ENCODE peak calls at places on chromosomes 4 and X, in ten cellular contexts. Y, G, B, P, D, S, V, M, U and Z are unnamed samples. For H3K36me3, the result is how much of the 10 kb centered on the place peaks cover.

GRCh38 chr4:84706286-84706685 is 123.4 kb downstream of the CDS1 start:
- DNase-seq in Y (no peak), G (no peak), B (no peak), P (no peak), D (no peak), S (no peak), V (no peak), M (no peak), U (no peak), Z (no peak)

GRCh38 chr4:24179201-24179840 is 289.5 kb upstream of the PPARGC1A start:
- DNase-seq in Y (no peak), G (no peak), B (no peak), P (no peak), D (no peak), S (no peak), V (no peak), M (no peak), U (no peak), Z (no peak)

GRCh38 chr4:107658400-107659326 is 61.4 kb downstream of the PAPSS1 start:
- DNase-seq in Y (no peak), G (no peak), B (no peak), P (no peak), D (no peak), S (no peak), V (no peak), M (no peak), U (no peak), Z (no peak)

GRCh38 chr4:139689093-139689722 is 23.6 kb downstream of the MGST2 start:
- DNase-seq in Y (no peak), G (no peak), B (no peak), P (no peak), D (peak), S (no peak), V (no peak), M (no peak), U (no peak), Z (no peak)

GRCh38 chr4:836781-837301 is 10.9 kb upstream of the CPLX1 start:
- DNase-seq in Y (no peak), G (peak), B (no peak), P (no peak), D (peak), S (no peak), V (no peak), M (no peak), U (no peak), Z (no peak)

GRCh38 chr4:177001271-177002175 is 208.8 kb upstream of the VEGFC start:
- DNase-seq in Y (no peak), G (no peak), B (no peak), P (no peak), D (no peak), S (no peak), V (no peak), M (no peak), U (no peak), Z (peak)

GRCh38 chr4:58940167-58940566 is 1830.0 kb upstream of the IGFBP7 start:
- DNase-seq in Y (no peak), G (no peak), B (no peak), P (no peak), D (no peak), S (no peak), V (no peak), M (no peak), U (no peak), Z (no peak)

GRCh38 chr4:83282049-83282535 is 2.5 kb downstream of the COQ2 start:
- DNase-seq in Y (no peak), G (no peak), B (peak), P (no peak), D (no peak), S (peak), V (no peak), M (peak), U (no peak), Z (peak)

GRCh38 chrX:136497556-136498048 is at the start of gene HTATSF1:
- DNase-seq in Y (no peak), G (peak), B (no peak), P (no peak), D (peak), S (no peak), V (no peak), M (peak), U (peak), Z (no peak)

GRCh38 chr4:26083987-26084386 is 170.0 kb downstream of the SMIM20 start:
- DNase-seq in Y (no peak), G (no peak), B (no peak), P (no peak), D (no peak), S (no peak), V (peak), M (no peak), U (no peak), Z (peak)

GRCh38 chr4:168845897-168846296 is 164.2 kb downstream of the CBR4 start:
- DNase-seq in Y (no peak), G (no peak), B (no peak), P (no peak), D (no peak), S (no peak), V (no peak), M (no peak), U (no peak), Z (no peak)

GRCh38 chr4:98522603-98523395 is 135.6 kb downstream of the TSPAN5 start:
- DNase-seq in Y (no peak), G (no peak), B (no peak), P (no peak), D (no peak), S (no peak), V (no peak), M (no peak), U (no peak), Z (peak)

GRCh38 chr4:152045781-152046571 is 285.2 kb upstream of the GATB start:
- DNase-seq in Y (peak), G (peak), B (peak), P (no peak), D (no peak), S (peak), V (no peak), M (peak), U (peak), Z (no peak)

GRCh38 chr4:44725166-44725565 is 1.2 kb downstream of the GNPDA2 start:
- DNase-seq in Y (no peak), G (no peak), B (no peak), P (no peak), D (no peak), S (no peak), V (no peak), M (no peak), U (no peak), Z (no peak)

GRCh38 chr4:156754832-156755570 is 216.6 kb downstream of the PDGFC start:
- DNase-seq in Y (no peak), G (no peak), B (no peak), P (no peak), D (no peak), S (no peak), V (no peak), M (no peak), U (no peak), Z (no peak)

GRCh38 chrX:49116076-49116475 is 7.5 kb downstream of the GPKOW start:
- DNase-seq in Y (no peak), G (no peak), B (no peak), P (no peak), D (no peak), S (no peak), V (no peak), M (no peak), U (no peak), Z (no peak)

GRCh38 chr4:121209171-121209570 is 45.0 kb upstream of the TNIP3 start:
- DNase-seq in Y (no peak), G (no peak), B (no peak), P (no peak), D (no peak), S (no peak), V (no peak), M (no peak), U (no peak), Z (no peak)

GRCh38 chr4:173317003-173317402 is 17.2 kb downstream of the HMGB2 start:
- DNase-seq in Y (no peak), G (no peak), B (peak), P (no peak), D (no peak), S (no peak), V (no peak), M (peak), U (no peak), Z (no peak)

GRCh38 chr4:117455088-117455487 is 369.7 kb upstream of the TRAM1L1 start:
- DNase-seq in Y (no peak), G (no peak), B (no peak), P (no peak), D (no peak), S (no peak), V (no peak), M (no peak), U (no peak), Z (no peak)

GRCh38 chrX:47145408-47146120 is 543 bp downstream of the RBM10 start:
- DNase-seq in Y (no peak), G (no peak), B (no peak), P (no peak), D (no peak), S (no peak), V (no peak), M (peak), U (no peak), Z (no peak)

GRCh38 chr4:181987392-181987791 is 255.8 kb upstream of the TENM3 start:
- DNase-seq in Y (no peak), G (no peak), B (no peak), P (no peak), D (no peak), S (no peak), V (no peak), M (no peak), U (no peak), Z (no peak)

GRCh38 chr4:181646864-181647263 is 596.3 kb upstream of the TENM3 start:
- DNase-seq in Y (no peak), G (no peak), B (no peak), P (no peak), D (no peak), S (no peak), V (no peak), M (no peak), U (no peak), Z (no peak)

GRCh38 chrX:2549874-2550273 is 49.1 kb upstream of the DHRSX start:
- DNase-seq in Y (no peak), G (no peak), B (peak), P (no peak), D (no peak), S (no peak), V (no peak), M (no peak), U (no peak), Z (no peak)

GRCh38 chrX:149570668-149571067 is 16.6 kb downstream of the MAGEA9B start:
- DNase-seq in Y (no peak), G (no peak), B (peak), P (no peak), D (no peak), S (no peak), V (no peak), M (no peak), U (no peak), Z (no peak)

GRCh38 chr4:168511780-168512467 is 15.1 kb downstream of the PALLD start:
- DNase-seq in Y (no peak), G (no peak), B (no peak), P (no peak), D (no peak), S (no peak), V (no peak), M (no peak), U (no peak), Z (no peak)

GRCh38 chr4:61296115-61296514 is 96.0 kb downstream of the ADGRL3 start:
- DNase-seq in Y (no peak), G (no peak), B (no peak), P (no peak), D (no peak), S (no peak), V (no peak), M (no peak), U (no peak), Z (no peak)

GRCh38 chr4:123102897-123103489 is 180.6 kb upstream of the NUDT6 start:
- DNase-seq in Y (no peak), G (no peak), B (no peak), P (no peak), D (no peak), S (no peak), V (no peak), M (no peak), U (no peak), Z (no peak)

GRCh38 chr4:140152015-140152703 is 1.8 kb downstream of the MAML3 start:
- DNase-seq in Y (peak), G (peak), B (peak), P (peak), D (peak), S (peak), V (peak), M (peak), U (peak), Z (no peak)

GRCh38 chr4:101471201-101471600 is 123.9 kb upstream of the PPP3CA start:
- DNase-seq in Y (no peak), G (no peak), B (no peak), P (no peak), D (no peak), S (no peak), V (no peak), M (no peak), U (no peak), Z (no peak)

GRCh38 chr4:109009909-109010308 is 247.1 kb upstream of the ETNPPL start:
- DNase-seq in Y (no peak), G (no peak), B (no peak), P (no peak), D (no peak), S (no peak), V (no peak), M (no peak), U (no peak), Z (no peak)

GRCh38 chrX:145716226-145716625 is 101.4 kb upstream of the SLITRK2 start:
- DNase-seq in Y (no peak), G (no peak), B (no peak), P (no peak), D (no peak), S (no peak), V (no peak), M (no peak), U (no peak), Z (no peak)

GRCh38 chrX:102860235-102860634 is 76.8 kb upstream of the RAB40AL start:
- DNase-seq in Y (no peak), G (no peak), B (no peak), P (no peak), D (no peak), S (no peak), V (no peak), M (no peak), U (no peak), Z (no peak)
- H3K4me3 ChIP-seq in Y (no peak), G (no peak), B (no peak), P (no peak), D (no peak), S (no peak), V (no peak), M (no peak), U (no peak), Z (no peak)

DNA sequence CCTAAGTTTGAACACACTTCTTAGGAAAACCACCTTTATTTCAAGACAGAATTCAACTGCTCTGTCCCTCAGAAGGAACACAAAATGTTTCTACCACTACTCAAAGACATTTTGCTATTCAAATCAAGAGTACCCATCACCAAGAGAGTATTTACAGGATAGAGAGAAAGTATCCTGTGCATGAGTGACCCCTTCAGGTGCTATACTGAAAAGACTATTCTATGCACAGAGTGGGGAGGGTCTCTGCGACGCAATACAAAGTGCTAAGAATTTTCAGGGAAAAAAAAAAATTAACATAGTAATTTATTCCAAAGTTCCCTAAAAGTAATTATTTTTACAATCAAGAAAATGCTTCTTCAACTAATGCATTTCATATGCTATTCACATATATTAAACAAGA is 346.4 kb upstream of the FAM241A start:
- DNase-seq in Y (no peak), G (no peak), B (no peak), P (no peak), D (no peak), S (no peak), V (no peak), M (no peak), U (no peak), Z (no peak)
- TF ChIP-seq CTCF in Y (no peak), G (no peak), B (peak), P (no peak), D (no peak), S (no peak), V (no peak), M (peak), U (no peak), Z (peak)

GRCh38 chr4:141455651-141456050 is 180.7 kb upstream of the IL15 start:
- DNase-seq in Y (no peak), G (no peak), B (no peak), P (no peak), D (no peak), S (no peak), V (no peak), M (no peak), U (no peak), Z (no peak)
- H3K36me3 ChIP-seq in Y (under half), G (under half), B (under half), P (under half), D (under half), S (under half), V (under half), M (under half), U (under half), Z (under half)

DNA sequence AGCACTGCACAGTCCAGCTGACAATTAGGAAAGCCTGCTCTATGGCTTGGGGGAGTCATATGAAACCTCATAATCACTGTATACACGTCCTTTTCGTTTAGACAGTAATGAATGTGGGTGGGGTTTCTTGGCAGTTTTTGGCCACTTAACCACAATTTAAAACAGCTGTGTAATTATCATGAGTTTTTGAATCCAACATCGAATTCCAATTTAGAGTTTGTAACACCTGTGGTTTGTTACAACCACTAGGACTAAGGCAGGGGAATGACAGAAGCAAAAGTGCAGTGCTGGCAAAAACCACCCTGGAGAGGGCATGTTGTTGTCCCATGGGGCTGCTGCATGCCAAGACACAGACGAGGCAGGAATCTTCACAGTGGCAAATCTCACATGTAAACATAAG is 99.5 kb downstream of the CXXC4 start:
- DNase-seq in Y (no peak), G (no peak), B (peak), P (no peak), D (no peak), S (no peak), V (no peak), M (peak), U (no peak), Z (no peak)
- H3K4me3 ChIP-seq in Y (no peak), G (no peak), B (no peak), P (no peak), D (no peak), S (no peak), V (no peak), M (peak), U (no peak), Z (no peak)

GRCh38 chr4:40552536-40552935 is 77.1 kb downstream of the RBM47 start:
- DNase-seq in Y (no peak), G (no peak), B (peak), P (no peak), D (no peak), S (no peak), V (no peak), M (no peak), U (no peak), Z (no peak)

GRCh38 chr4:40553995-40554394 is 75.7 kb downstream of the RBM47 start:
- DNase-seq in Y (no peak), G (no peak), B (no peak), P (no peak), D (peak), S (peak), V (no peak), M (no peak), U (no peak), Z (no peak)

GRCh38 chr4:40548256-40548655 is 81.4 kb downstream of the RBM47 start:
- DNase-seq in Y (no peak), G (no peak), B (no peak), P (no peak), D (no peak), S (no peak), V (no peak), M (no peak), U (no peak), Z (no peak)

GRCh38 chr4:40547446-40548132 is 82.1 kb downstream of the RBM47 start:
- DNase-seq in Y (no peak), G (no peak), B (no peak), P (no peak), D (no peak), S (no peak), V (no peak), M (no peak), U (no peak), Z (no peak)

GRCh38 chr4:40550900-40551546 is 78.6 kb downstream of the RBM47 start:
- DNase-seq in Y (peak), G (no peak), B (no peak), P (no peak), D (no peak), S (no peak), V (no peak), M (no peak), U (no peak), Z (no peak)
- TF ChIP-seq CTCF in Y (no peak), G (peak), B (peak), P (peak), D (peak), S (no peak), V (peak), M (peak), U (peak), Z (peak)

DNA sequence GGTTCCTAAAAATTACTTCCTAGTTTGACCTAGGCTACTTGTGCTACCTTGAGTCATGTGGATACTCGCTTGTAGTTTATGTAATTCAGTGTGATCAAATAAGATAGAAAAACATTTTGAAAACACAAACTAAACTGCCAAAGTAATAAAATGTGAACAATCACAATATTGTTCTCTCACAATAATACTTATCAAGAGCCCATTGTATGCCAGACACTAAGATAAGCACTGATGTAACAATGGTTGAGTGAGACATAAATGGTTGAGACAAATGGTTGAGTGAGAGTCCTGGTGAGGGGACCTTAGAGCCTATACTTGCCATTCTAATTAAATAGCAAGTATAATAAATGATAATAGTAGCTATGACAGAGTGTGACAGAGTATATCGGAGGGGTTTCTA is 41.7 kb downstream of the RFC1 start:
- DNase-seq in Y (no peak), G (no peak), B (no peak), P (no peak), D (no peak), S (no peak), V (no peak), M (no peak), U (no peak), Z (no peak)
- H3K36me3 ChIP-seq in Y (under half), G (half or more), B (half or more), P (under half), D (under half), S (under half), V (under half), M (under half), U (half or more), Z (under half)

GRCh38 chrX:154409222-154409871 is at the start of gene DNASE1L1:
- DNase-seq in Y (peak), G (peak), B (peak), P (peak), D (peak), S (peak), V (peak), M (peak), U (peak), Z (peak)
- H3K4me3 ChIP-seq in Y (peak), G (peak), B (peak), P (peak), D (no peak), S (no peak), V (no peak), M (peak), U (peak), Z (peak)

GRCh38 chr4:81472249-81473085 is 760 bp upstream of the RASGEF1B start:
- DNase-seq in Y (peak), G (peak), B (peak), P (peak), D (no peak), S (peak), V (no peak), M (peak), U (no peak), Z (no peak)
- TF ChIP-seq CTCF in Y (no peak), G (peak), B (peak), P (peak), D (no peak), S (peak), V (peak), M (no peak), U (no peak), Z (peak)

GRCh38 chr4:15015170-15015569 is 12.9 kb downstream of the CPEB2 start:
- DNase-seq in Y (no peak), G (no peak), B (no peak), P (no peak), D (no peak), S (no peak), V (no peak), M (peak), U (no peak), Z (no peak)
- H3K36me3 ChIP-seq in Y (under half), G (under half), B (under half), P (under half), D (under half), S (under half), V (under half), M (under half), U (under half), Z (under half)